ENCODE peak calls at places on chromosomes 3 and 15, in eight cellular contexts. H, O, C, T, D, S, R and V are unnamed samples.
A peak's percentile ranks its signal among the peaks of the same experiment; 100 is the strongest.

GRCh38 chr3:17775073-17775472 is 32.6 kb upstream of the TBC1D5 start:
- DNase-seq in H (no peak), O (no peak), C (no peak), T (no peak), D (no peak), S (no peak), R (peak; percentile 18), V (no peak)

GRCh38 chr3:67655364-67656121 is 1.1 kb upstream of the SUCLG2 start:
- DNase-seq in H (peak; percentile 32), O (no peak), C (peak; percentile 67), T (no peak), D (peak; percentile 20), S (peak; percentile 60), R (peak; percentile 45), V (no peak)

GRCh38 chr3:105448338-105448982 is 81.8 kb downstream of the ALCAM start:
- DNase-seq in H (no peak), O (peak; percentile 80), C (no peak), T (peak; percentile 91), D (no peak), S (no peak), R (no peak), V (no peak)

GRCh38 chr3:48692551-48692950 is 6.8 kb upstream of the NCKIPSD start:
- DNase-seq in H (no peak), O (no peak), C (no peak), T (no peak), D (no peak), S (no peak), R (no peak), V (no peak)

GRCh38 chr3:52934626-52935530 is 37.5 kb upstream of the STIMATE start:
- DNase-seq in H (peak; percentile 71), O (peak; percentile 17), C (no peak), T (peak; percentile 68), D (peak; percentile 46), S (peak; percentile 15), R (peak; percentile 31), V (no peak)

GRCh38 chr3:23873941-23874340 is 42.8 kb downstream of the NKIRAS1 start:
- DNase-seq in H (no peak), O (no peak), C (no peak), T (no peak), D (no peak), S (no peak), R (no peak), V (no peak)

GRCh38 chr3:147680820-147681488 is 271.8 kb downstream of the ZIC1 start:
- DNase-seq in H (no peak), O (no peak), C (no peak), T (peak; percentile 22), D (no peak), S (no peak), R (no peak), V (no peak)

GRCh38 chr15:58077427-58077826 is 11.9 kb upstream of the ALDH1A2 start:
- DNase-seq in H (peak; percentile 5), O (no peak), C (no peak), T (no peak), D (peak; percentile 12), S (no peak), R (no peak), V (no peak)

GRCh38 chr3:188421836-188422540 is 268.0 kb downstream of the LPP start:
- DNase-seq in H (peak; percentile 94), O (no peak), C (no peak), T (no peak), D (no peak), S (no peak), R (no peak), V (no peak)

GRCh38 chr3:184360834-184361531 is 422 bp downstream of the CLCN2 start:
- DNase-seq in H (no peak), O (no peak), C (no peak), T (no peak), D (no peak), S (no peak), R (no peak), V (peak; percentile 73)

GRCh38 chr3:150216866-150217600 is 191.1 kb upstream of the TSC22D2 start:
- DNase-seq in H (no peak), O (no peak), C (no peak), T (no peak), D (no peak), S (no peak), R (no peak), V (no peak)

GRCh38 chr3:89405145-89405544 is 297.7 kb downstream of the EPHA3 start:
- DNase-seq in H (no peak), O (no peak), C (no peak), T (no peak), D (no peak), S (no peak), R (no peak), V (no peak)

GRCh38 chr15:68085052-68085451 is 30.9 kb downstream of the PIAS1 start:
- DNase-seq in H (no peak), O (no peak), C (no peak), T (no peak), D (no peak), S (no peak), R (no peak), V (no peak)

GRCh38 chr3:16884748-16885587 is at the start of gene PLCL2:
- DNase-seq in H (peak; percentile 82), O (no peak), C (peak; percentile 63), T (peak; percentile 63), D (no peak), S (peak; percentile 60), R (peak; percentile 53), V (peak; percentile 70)

GRCh38 chr15:36053746-36054145 is 507.8 kb upstream of the DPH6 start:
- DNase-seq in H (no peak), O (no peak), C (no peak), T (no peak), D (no peak), S (no peak), R (no peak), V (no peak)

GRCh38 chr15:38373016-38373415 is 80.9 kb upstream of the FAM98B start:
- DNase-seq in H (no peak), O (no peak), C (no peak), T (no peak), D (no peak), S (no peak), R (no peak), V (no peak)

GRCh38 chr3:21645121-21645897 is 105.7 kb downstream of the ZNF385D start:
- DNase-seq in H (no peak), O (peak; percentile 12), C (no peak), T (peak; percentile 3), D (no peak), S (no peak), R (no peak), V (no peak)

GRCh38 chr3:194872669-194872977 is 186.9 kb downstream of the FAM43A start:
- DNase-seq in H (no peak), O (no peak), C (no peak), T (no peak), D (no peak), S (no peak), R (no peak), V (no peak)

GRCh38 chr15:80127911-80128310 is 24.9 kb upstream of the FAH start:
- DNase-seq in H (no peak), O (no peak), C (no peak), T (no peak), D (no peak), S (no peak), R (no peak), V (no peak)